ENCODE peak calls at places on chromosomes 1 and 21, in five cellular contexts. R is left ventricle myocardium inferior, C is H9, P is coronary artery, W is psoas muscle. S is an unnamed sample.

GRCh38 chr1:236140705-236141446 is 1.5 kb upstream of the GPR137B start:
- DNase-seq in R (no peak), C (no peak), P (no peak), W (no peak), S (no peak)

GRCh38 chr21:29301703-29302102 is 3.0 kb downstream of the BACH1 start:
- DNase-seq in R (no peak), C (no peak), P (no peak), W (no peak), S (no peak)

GRCh38 chr1:65265296-65266271 is 43.8 kb upstream of the DNAJC6 start:
- DNase-seq in R (peak), C (peak), P (no peak), W (no peak), S (no peak)

GRCh38 chr1:223652436-223652901 is 13.0 kb downstream of the CAPN8 start:
- DNase-seq in R (no peak), C (peak), P (no peak), W (no peak), S (no peak)

GRCh38 chr1:214516434-214517326 is 34.7 kb downstream of the PTPN14 start:
- DNase-seq in R (no peak), C (no peak), P (no peak), W (no peak), S (no peak)

GRCh38 chr1:154899041-154899440 is 29.0 kb upstream of the KCNN3 start:
- DNase-seq in R (no peak), C (no peak), P (no peak), W (no peak), S (no peak)

GRCh38 chr21:41426656-41427311 is 745 bp downstream of the MX1 start:
- DNase-seq in R (no peak), C (peak), P (no peak), W (no peak), S (peak)

GRCh38 chr1:109547412-109548320 is 749 bp upstream of the GNAI3 start:
- DNase-seq in R (no peak), C (no peak), P (no peak), W (peak), S (no peak)

GRCh38 chr1:209051598-209051997 is 531.9 kb upstream of the CAMK1G start:
- DNase-seq in R (no peak), C (no peak), P (no peak), W (no peak), S (no peak)

GRCh38 chr1:109931189-109931672 is 20.6 kb downstream of the CSF1 start:
- DNase-seq in R (peak), C (peak), P (peak), W (peak), S (peak)

GRCh38 chr1:222709700-222710153 is 2.6 kb downstream of the AIDA start:
- DNase-seq in R (no peak), C (no peak), P (no peak), W (no peak), S (no peak)

GRCh38 chr1:236016083-236016482 is 48.8 kb downstream of the NID1 start:
- DNase-seq in R (peak), C (no peak), P (no peak), W (peak), S (no peak)

GRCh38 chr1:201598396-201598795 is 59.5 kb downstream of the NAV1 start:
- DNase-seq in R (no peak), C (no peak), P (no peak), W (no peak), S (no peak)

GRCh38 chr1:241542199-241542907 is 10.2 kb downstream of the KMO start:
- DNase-seq in R (no peak), C (no peak), P (no peak), W (no peak), S (no peak)

GRCh38 chr1:233019921-233020320 is 69.5 kb downstream of the NTPCR start:
- DNase-seq in R (no peak), C (no peak), P (no peak), W (no peak), S (no peak)

GRCh38 chr1:77175230-77175844 is 43.9 kb downstream of the PIGK start:
- DNase-seq in R (no peak), C (no peak), P (no peak), W (no peak), S (no peak)

GRCh38 chr1:182110635-182111034 is 49.1 kb upstream of the ZNF648 start:
- DNase-seq in R (no peak), C (no peak), P (no peak), W (no peak), S (no peak)
- TF ChIP-seq CTCF in R (no peak), C (peak), P (no peak), W (no peak), S (no peak)

GRCh38 chr1:221169447-221169889 is 290.2 kb downstream of the HLX start:
- DNase-seq in R (no peak), C (peak), P (no peak), W (no peak), S (no peak)

GRCh38 chr1:221172836-221173235 is 293.6 kb downstream of the HLX start:
- DNase-seq in R (no peak), C (no peak), P (no peak), W (no peak), S (no peak)

GRCh38 chr1:221166559-221167318 is 287.5 kb downstream of the HLX start:
- DNase-seq in R (no peak), C (no peak), P (no peak), W (no peak), S (no peak)

GRCh38 chr1:221174598-221174997 is 295.4 kb downstream of the HLX start:
- DNase-seq in R (peak), C (peak), P (no peak), W (peak), S (no peak)

DNA sequence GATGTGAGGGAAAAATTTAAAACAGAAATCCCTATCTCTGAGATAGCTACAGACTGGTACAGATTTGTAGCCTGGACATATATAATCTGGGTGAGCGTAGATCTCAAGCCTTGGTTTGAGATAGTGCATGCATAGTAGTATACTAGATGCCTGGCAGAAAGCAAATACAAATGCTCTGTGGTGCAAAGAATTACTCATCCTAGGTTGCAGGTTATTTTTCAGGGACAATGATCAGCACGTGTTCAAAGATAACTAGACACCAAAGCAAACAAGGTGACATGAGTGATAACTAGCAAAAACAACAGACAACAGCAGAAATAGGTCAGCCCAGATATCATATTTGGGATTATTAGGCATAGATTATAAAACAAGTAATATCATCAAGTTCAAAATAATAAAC is 292.5 kb downstream of the HLX start:
- DNase-seq in R (no peak), C (no peak), P (no peak), W (no peak), S (no peak)
- TF ChIP-seq CTCF in R (no peak), C (no peak), P (no peak), W (no peak), S (no peak)

DNA sequence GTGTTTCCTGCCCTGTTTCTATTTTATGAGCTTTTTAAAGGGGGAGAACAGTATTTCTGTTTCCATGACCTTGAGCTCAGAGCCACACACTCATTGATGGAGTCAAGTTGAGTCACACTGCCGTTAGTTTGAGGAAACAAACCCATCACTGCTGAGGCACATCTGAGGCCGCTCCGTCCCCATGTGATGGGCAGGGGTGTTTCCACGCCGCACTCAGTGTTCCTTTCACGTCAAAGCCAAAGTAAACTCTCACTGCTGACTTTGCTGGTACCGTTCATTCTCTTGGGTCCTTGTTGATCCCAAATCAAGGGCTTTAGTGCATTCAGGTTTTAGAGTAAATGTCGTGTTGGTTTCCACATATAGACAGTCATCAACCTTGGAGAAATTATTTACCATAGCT is 48.8 kb downstream of the PKNOX1 start:
- DNase-seq in R (no peak), C (no peak), P (peak), W (no peak), S (no peak)
- TF ChIP-seq CTCF in R (no peak), C (no peak), P (no peak), W (no peak), S (no peak)

GRCh38 chr1:96313216-96313615 is 408.4 kb upstream of the PTBP2 start:
- DNase-seq in R (no peak), C (no peak), P (no peak), W (no peak), S (no peak)
- TF ChIP-seq CTCF in R (no peak), C (no peak), P (no peak), W (no peak), S (no peak)

DNA sequence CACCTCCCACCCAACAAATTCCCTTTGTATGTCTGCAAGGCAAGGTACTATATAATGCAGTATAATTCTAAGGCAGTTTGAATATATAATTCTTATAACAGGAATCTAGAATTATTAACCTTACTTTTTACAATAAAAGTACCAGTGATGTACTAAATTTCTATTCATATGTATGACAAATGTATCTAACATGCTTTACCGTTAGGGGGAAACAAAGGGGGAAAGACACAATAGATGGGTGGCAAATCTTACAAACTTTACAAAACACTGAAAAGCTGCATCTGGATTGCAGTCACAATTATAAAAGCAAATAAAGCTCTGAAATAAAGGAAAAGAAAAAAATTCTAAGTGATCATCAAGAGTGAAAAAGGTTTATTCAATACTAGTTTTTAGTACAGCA is 2.3 kb downstream of the PIK3R3 start:
- DNase-seq in R (no peak), C (no peak), P (no peak), W (no peak), S (no peak)
- TF ChIP-seq CTCF in R (no peak), C (no peak), P (no peak), W (no peak), S (no peak)

DNA sequence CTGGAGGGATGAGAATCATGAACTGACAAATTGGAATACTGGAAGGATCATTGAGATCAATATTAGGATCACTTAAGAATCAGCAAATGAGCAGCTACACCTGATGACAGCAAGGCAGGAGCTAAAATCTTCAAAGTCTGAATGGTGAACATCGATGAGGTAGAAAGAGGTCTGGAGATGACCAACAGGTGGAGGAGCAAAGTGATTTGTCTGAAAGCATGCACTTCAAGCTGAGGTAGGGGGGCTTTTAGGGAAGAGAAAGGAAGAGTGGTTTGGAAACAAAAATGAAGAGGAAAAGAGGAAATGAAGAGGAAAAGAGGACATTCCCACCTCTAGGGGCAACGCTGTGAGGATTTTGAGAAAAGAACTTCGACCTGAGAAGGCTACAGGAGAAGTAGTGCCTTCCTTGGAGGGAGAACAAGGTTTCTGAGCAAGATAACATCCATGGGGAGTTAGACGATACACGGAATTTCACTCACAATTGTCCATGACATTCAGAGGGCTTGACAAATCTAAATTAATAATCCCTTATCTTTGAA is 79.0 kb downstream of the APP start:
- DNase-seq in R (no peak), C (no peak), P (no peak), W (no peak), S (no peak)
- TF ChIP-seq CTCF in R (no peak), C (peak), P (no peak), W (no peak), S (no peak)

GRCh38 chr1:43841511-43841910 is 92.1 kb upstream of the ARTN start:
- DNase-seq in R (no peak), C (no peak), P (no peak), W (no peak), S (no peak)
- TF ChIP-seq CTCF in R (no peak), C (no peak), P (no peak), W (no peak), S (no peak)

DNA sequence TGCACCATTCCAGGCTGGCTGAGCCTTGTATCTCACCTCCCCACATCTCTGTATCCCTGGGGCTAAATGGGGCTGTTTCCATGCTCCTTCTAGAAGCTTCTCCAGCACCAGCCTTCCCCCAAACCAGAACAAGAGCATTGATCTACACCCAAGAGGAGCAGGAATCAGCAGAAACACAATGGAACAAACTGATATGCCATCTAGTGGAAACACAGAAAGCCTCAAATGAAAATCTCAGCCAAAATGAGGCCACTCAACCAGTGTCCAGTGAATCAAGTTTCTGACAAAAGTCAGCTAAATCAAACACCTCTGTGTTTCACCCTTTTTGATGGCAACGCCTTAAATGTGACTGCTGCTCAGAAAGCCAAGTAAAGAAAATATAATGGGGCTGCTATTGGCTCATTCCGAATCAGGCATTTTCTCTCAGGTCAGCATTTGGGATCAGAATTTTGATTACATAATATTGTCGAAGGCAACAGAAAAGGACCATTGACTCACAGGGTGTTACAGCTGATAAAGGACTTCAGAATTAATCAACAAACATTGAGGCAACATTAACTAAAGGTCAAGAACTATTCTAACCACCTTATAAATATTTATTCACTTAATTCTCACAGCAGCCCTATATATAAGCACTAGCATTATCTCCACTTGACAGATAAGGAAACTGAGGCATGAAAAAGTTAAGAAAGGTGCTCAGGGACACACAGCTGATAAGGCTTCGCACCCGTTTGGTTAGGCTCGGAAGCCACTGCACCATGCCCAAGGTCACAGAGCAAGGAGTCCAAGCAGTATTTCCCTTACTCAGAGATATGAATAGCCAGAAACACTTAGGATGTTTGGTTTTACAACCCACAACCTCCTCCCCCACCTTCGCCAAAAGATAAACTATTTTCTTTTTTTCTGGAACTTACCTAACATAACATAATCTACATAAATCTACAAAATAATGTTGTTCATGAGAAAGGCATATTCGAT is 85.8 kb upstream of the KCNJ15 start:
- DNase-seq in R (no peak), C (no peak), P (no peak), W (no peak), S (no peak)
- TF ChIP-seq CTCF in R (no peak), C (no peak), P (no peak), W (no peak), S (peak)

DNA sequence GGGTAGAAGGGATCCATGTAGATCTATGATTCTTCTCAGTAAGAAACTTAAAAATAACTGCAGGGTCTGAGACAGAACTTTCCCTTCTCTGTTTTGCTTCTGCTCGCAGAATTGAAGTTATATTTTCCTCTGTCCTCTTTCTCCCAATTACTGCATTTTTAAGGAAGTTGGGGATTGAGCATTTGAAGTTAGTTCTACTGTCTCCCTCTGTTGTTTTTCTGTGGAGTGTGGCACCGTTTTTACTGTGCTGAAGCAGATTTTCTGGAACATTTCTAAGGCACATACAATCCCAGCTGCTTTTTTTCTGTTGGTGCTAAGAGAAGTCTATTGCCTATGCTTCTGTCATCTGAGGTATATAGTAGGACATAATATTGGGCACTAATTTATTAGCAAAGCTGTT is 43.3 kb downstream of the RASAL2 start:
- DNase-seq in R (no peak), C (no peak), P (no peak), W (no peak), S (no peak)
- TF ChIP-seq CTCF in R (no peak), C (no peak), P (no peak), W (no peak), S (peak)

S was measured in osteocyte.